ENCODE peak calls at places on chromosome 10, in ten cellular contexts. One of them, this sample, is unnamed.

GRCh38 chr10:73899401-73899780 is 11.5 kb upstream of the PLAU start:
- DNase-seq in right atrium auricular region: no peak
- DNase-seq in GM23338: no peak
- DNase-seq in left cardiac atrium: no peak
- DNase-seq in LHCN-M2: peak; percentile 98
- DNase-seq in A172: peak; percentile 96
- DNase-seq in iPS-NIHi11: no peak
- DNase-seq in heart left ventricle: no peak
- DNase-seq in HL-60: peak; percentile 39
- DNase-seq in EH: peak; percentile 93
- DNase-seq in this sample: no peak

GRCh38 chr10:50623299-50624153 is at the start of gene SGMS1:
- DNase-seq in EH: peak; percentile 86
- DNase-seq in LHCN-M2: peak; percentile 81
- DNase-seq in HL-60: peak; percentile 78
- DNase-seq in right atrium auricular region: peak; percentile 78
- DNase-seq in iPS-NIHi11: peak; percentile 91
- DNase-seq in A172: peak; percentile 39
- DNase-seq in GM23338: peak; percentile 83
- DNase-seq in left cardiac atrium: peak; percentile 91
- DNase-seq in heart left ventricle: peak; percentile 94
- DNase-seq in this sample: no peak

GRCh38 chr10:36114913-36115312 is 472.8 kb upstream of the FZD8 start:
- DNase-seq in right atrium auricular region: no peak
- DNase-seq in EH: peak; percentile 76
- DNase-seq in A172: peak; percentile 71
- DNase-seq in LHCN-M2: no peak
- DNase-seq in GM23338: no peak
- DNase-seq in heart left ventricle: no peak
- DNase-seq in HL-60: no peak
- DNase-seq in iPS-NIHi11: no peak
- DNase-seq in left cardiac atrium: no peak
- DNase-seq in this sample: no peak

GRCh38 chr10:5814110-5815107 is 1.2 kb upstream of the GDI2 start:
- DNase-seq in iPS-NIHi11: no peak
- DNase-seq in left cardiac atrium: no peak
- DNase-seq in HL-60: peak; percentile 14
- DNase-seq in GM23338: no peak
- DNase-seq in A172: no peak
- DNase-seq in LHCN-M2: no peak
- DNase-seq in right atrium auricular region: no peak
- DNase-seq in EH: peak; percentile 32
- DNase-seq in heart left ventricle: no peak
- DNase-seq in this sample: no peak

GRCh38 chr10:127973810-127974311 is 67.0 kb downstream of the PTPRE start:
- DNase-seq in iPS-NIHi11: peak; percentile 47
- DNase-seq in left cardiac atrium: no peak
- DNase-seq in heart left ventricle: no peak
- DNase-seq in HL-60: no peak
- DNase-seq in EH: no peak
- DNase-seq in A172: no peak
- DNase-seq in GM23338: peak; percentile 64
- DNase-seq in right atrium auricular region: no peak
- DNase-seq in LHCN-M2: peak; percentile 34
- DNase-seq in this sample: no peak

GRCh38 chr10:42836771-42837468 is 54.3 kb downstream of the BMS1 start:
- DNase-seq in right atrium auricular region: no peak
- DNase-seq in HL-60: no peak
- DNase-seq in heart left ventricle: no peak
- DNase-seq in iPS-NIHi11: peak; percentile 37
- DNase-seq in EH: peak; percentile 25
- DNase-seq in left cardiac atrium: no peak
- DNase-seq in LHCN-M2: no peak
- DNase-seq in A172: no peak
- DNase-seq in GM23338: peak; percentile 62
- DNase-seq in this sample: no peak

GRCh38 chr10:97572214-97572989 is at the start of gene ANKRD2:
- DNase-seq in left cardiac atrium: peak; percentile 90
- DNase-seq in GM23338: peak; percentile 92
- DNase-seq in HL-60: peak; percentile 80
- DNase-seq in right atrium auricular region: peak; percentile 86
- DNase-seq in heart left ventricle: peak; percentile 92
- DNase-seq in iPS-NIHi11: peak; percentile 87
- DNase-seq in LHCN-M2: peak; percentile 72
- DNase-seq in A172: peak; percentile 86
- DNase-seq in EH: peak; percentile 82
- DNase-seq in this sample: no peak

GRCh38 chr10:123573236-123574147 is 92.7 kb upstream of the GPR26 start:
- DNase-seq in LHCN-M2: peak; percentile 11
- DNase-seq in heart left ventricle: no peak
- DNase-seq in A172: peak; percentile 21
- DNase-seq in iPS-NIHi11: peak; percentile 90
- DNase-seq in HL-60: peak; percentile 44
- DNase-seq in left cardiac atrium: no peak
- DNase-seq in EH: peak; percentile 31
- DNase-seq in GM23338: peak; percentile 95
- DNase-seq in right atrium auricular region: no peak
- DNase-seq in this sample: no peak

GRCh38 chr10:4242561-4243035 is 457.6 kb upstream of the KLF6 start:
- DNase-seq in heart left ventricle: no peak
- DNase-seq in right atrium auricular region: no peak
- DNase-seq in A172: peak; percentile 69
- DNase-seq in EH: peak; percentile 94
- DNase-seq in HL-60: no peak
- DNase-seq in GM23338: no peak
- DNase-seq in LHCN-M2: peak; percentile 82
- DNase-seq in left cardiac atrium: peak; percentile 34
- DNase-seq in iPS-NIHi11: no peak
- DNase-seq in this sample: no peak

GRCh38 chr10:84342584-84342983 is 14.2 kb downstream of the CCSER2 start:
- DNase-seq in heart left ventricle: no peak
- DNase-seq in left cardiac atrium: no peak
- DNase-seq in EH: no peak
- DNase-seq in HL-60: no peak
- DNase-seq in A172: no peak
- DNase-seq in right atrium auricular region: no peak
- DNase-seq in GM23338: no peak
- DNase-seq in LHCN-M2: no peak
- DNase-seq in iPS-NIHi11: no peak
- DNase-seq in this sample: no peak

GRCh38 chr10:103765981-103766380 is 89.4 kb downstream of the SH3PXD2A start:
- DNase-seq in heart left ventricle: peak; percentile 68
- DNase-seq in right atrium auricular region: no peak
- DNase-seq in A172: peak; percentile 62
- DNase-seq in GM23338: no peak
- DNase-seq in LHCN-M2: no peak
- DNase-seq in HL-60: peak; percentile 55
- DNase-seq in iPS-NIHi11: no peak
- DNase-seq in left cardiac atrium: peak; percentile 58
- DNase-seq in EH: no peak
- DNase-seq in this sample: no peak

GRCh38 chr10:21943633-21944265 is 59.8 kb downstream of the DNAJC1 start:
- DNase-seq in A172: no peak
- DNase-seq in heart left ventricle: no peak
- DNase-seq in left cardiac atrium: no peak
- DNase-seq in LHCN-M2: no peak
- DNase-seq in HL-60: peak; percentile 65
- DNase-seq in iPS-NIHi11: no peak
- DNase-seq in GM23338: no peak
- DNase-seq in right atrium auricular region: no peak
- DNase-seq in EH: no peak
- DNase-seq in this sample: peak; percentile 23

GRCh38 chr10:11683529-11684320 is 58.5 kb upstream of the ECHDC3 start:
- DNase-seq in left cardiac atrium: no peak
- DNase-seq in LHCN-M2: no peak
- DNase-seq in heart left ventricle: no peak
- DNase-seq in iPS-NIHi11: no peak
- DNase-seq in HL-60: no peak
- DNase-seq in GM23338: no peak
- DNase-seq in EH: no peak
- DNase-seq in A172: no peak
- DNase-seq in right atrium auricular region: no peak
- DNase-seq in this sample: no peak

GRCh38 chr10:50393784-50394183 is 142.5 kb upstream of the ASAH2 start:
- DNase-seq in HL-60: no peak
- DNase-seq in A172: peak; percentile 66
- DNase-seq in iPS-NIHi11: no peak
- DNase-seq in right atrium auricular region: no peak
- DNase-seq in GM23338: no peak
- DNase-seq in left cardiac atrium: no peak
- DNase-seq in heart left ventricle: no peak
- DNase-seq in EH: peak; percentile 59
- DNase-seq in LHCN-M2: peak; percentile 48
- DNase-seq in this sample: no peak

GRCh38 chr10:129914153-129914855 is 49.8 kb downstream of the EBF3 start:
- DNase-seq in heart left ventricle: no peak
- DNase-seq in iPS-NIHi11: no peak
- DNase-seq in EH: no peak
- DNase-seq in HL-60: no peak
- DNase-seq in right atrium auricular region: no peak
- DNase-seq in LHCN-M2: no peak
- DNase-seq in left cardiac atrium: no peak
- DNase-seq in GM23338: no peak
- DNase-seq in A172: no peak
- DNase-seq in this sample: no peak

GRCh38 chr10:91162050-91162494 is 58.4 kb upstream of the PCGF5 start:
- DNase-seq in A172: peak; percentile 30
- DNase-seq in LHCN-M2: peak; percentile 38
- DNase-seq in right atrium auricular region: no peak
- DNase-seq in EH: peak; percentile 59
- DNase-seq in left cardiac atrium: no peak
- DNase-seq in heart left ventricle: no peak
- DNase-seq in iPS-NIHi11: peak; percentile 23
- DNase-seq in GM23338: no peak
- DNase-seq in HL-60: no peak
- DNase-seq in this sample: no peak

GRCh38 chr10:108783897-108784296 is 1139.4 kb downstream of the XPNPEP1 start:
- DNase-seq in EH: peak; percentile 55
- DNase-seq in heart left ventricle: no peak
- DNase-seq in right atrium auricular region: no peak
- DNase-seq in A172: peak; percentile 90
- DNase-seq in iPS-NIHi11: peak; percentile 45
- DNase-seq in GM23338: peak; percentile 84
- DNase-seq in LHCN-M2: peak; percentile 31
- DNase-seq in left cardiac atrium: no peak
- DNase-seq in HL-60: peak; percentile 54
- DNase-seq in this sample: no peak

GRCh38 chr10:11177926-11178453 is 160.3 kb downstream of the CELF2 start:
- DNase-seq in EH: no peak
- DNase-seq in HL-60: no peak
- DNase-seq in A172: no peak
- DNase-seq in left cardiac atrium: no peak
- DNase-seq in iPS-NIHi11: no peak
- DNase-seq in right atrium auricular region: no peak
- DNase-seq in heart left ventricle: peak; percentile 56
- DNase-seq in LHCN-M2: no peak
- DNase-seq in GM23338: no peak
- DNase-seq in this sample: no peak

GRCh38 chr10:131814567-131815290 is 86.1 kb upstream of the PPP2R2D start:
- DNase-seq in LHCN-M2: no peak
- DNase-seq in A172: no peak
- DNase-seq in EH: no peak
- DNase-seq in HL-60: no peak
- DNase-seq in heart left ventricle: no peak
- DNase-seq in iPS-NIHi11: no peak
- DNase-seq in GM23338: peak; percentile 39
- DNase-seq in right atrium auricular region: peak; percentile 36
- DNase-seq in left cardiac atrium: no peak
- DNase-seq in this sample: no peak

GRCh38 chr10:61399386-61399785 is 53.8 kb downstream of the TMEM26 start:
- DNase-seq in GM23338: no peak
- DNase-seq in left cardiac atrium: no peak
- DNase-seq in right atrium auricular region: no peak
- DNase-seq in EH: peak; percentile 22
- DNase-seq in HL-60: no peak
- DNase-seq in LHCN-M2: peak; percentile 83
- DNase-seq in iPS-NIHi11: no peak
- DNase-seq in A172: no peak
- DNase-seq in heart left ventricle: no peak
- DNase-seq in this sample: no peak

GRCh38 chr10:114498413-114499111 is 94.3 kb upstream of the AFAP1L2 start:
- DNase-seq in heart left ventricle: no peak
- DNase-seq in EH: no peak
- DNase-seq in left cardiac atrium: no peak
- DNase-seq in LHCN-M2: no peak
- DNase-seq in iPS-NIHi11: no peak
- DNase-seq in GM23338: no peak
- DNase-seq in right atrium auricular region: no peak
- DNase-seq in A172: no peak
- DNase-seq in HL-60: peak; percentile 17
- DNase-seq in this sample: no peak

GRCh38 chr10:71369602-71370001 is 27.1 kb upstream of the CDH23 start:
- DNase-seq in A172: no peak
- DNase-seq in iPS-NIHi11: no peak
- DNase-seq in EH: no peak
- DNase-seq in left cardiac atrium: no peak
- DNase-seq in heart left ventricle: no peak
- DNase-seq in LHCN-M2: no peak
- DNase-seq in HL-60: no peak
- DNase-seq in GM23338: no peak
- DNase-seq in right atrium auricular region: no peak
- DNase-seq in this sample: no peak

GRCh38 chr10:44278669-44279337 is 106.1 kb downstream of the CXCL12 start:
- DNase-seq in heart left ventricle: no peak
- DNase-seq in LHCN-M2: peak; percentile 91
- DNase-seq in HL-60: no peak
- DNase-seq in left cardiac atrium: no peak
- DNase-seq in right atrium auricular region: no peak
- DNase-seq in EH: peak; percentile 56
- DNase-seq in A172: peak; percentile 78
- DNase-seq in iPS-NIHi11: no peak
- DNase-seq in GM23338: no peak
- DNase-seq in this sample: no peak

GRCh38 chr10:78552261-78552811 is 516.4 kb upstream of the ZMIZ1 start:
- DNase-seq in EH: peak; percentile 77
- DNase-seq in left cardiac atrium: peak; percentile 63
- DNase-seq in heart left ventricle: peak; percentile 75
- DNase-seq in HL-60: no peak
- DNase-seq in LHCN-M2: no peak
- DNase-seq in right atrium auricular region: peak; percentile 83
- DNase-seq in GM23338: no peak
- DNase-seq in iPS-NIHi11: no peak
- DNase-seq in A172: no peak
- DNase-seq in this sample: no peak

GRCh38 chr10:8416192-8416701 is 361.8 kb downstream of the GATA3 start:
- DNase-seq in right atrium auricular region: no peak
- DNase-seq in iPS-NIHi11: no peak
- DNase-seq in heart left ventricle: no peak
- DNase-seq in EH: no peak
- DNase-seq in LHCN-M2: no peak
- DNase-seq in left cardiac atrium: no peak
- DNase-seq in GM23338: no peak
- DNase-seq in HL-60: no peak
- DNase-seq in A172: no peak
- DNase-seq in this sample: no peak

This sample was measured in SIG-M5.